ENCODE peak calls at places on chromosomes 12 and 14, in ten cellular contexts. Y is A549, P is OCI-LY7, I is mammary epithelial cell, D is NB4, B is fibroblast of lung, C is upper lobe of right lung, F is progenitor cell of endocrine pancreas, Q is lower lobe of right lung, L is HCT116. H is an unnamed sample.

GRCh38 chr14:87432698-87433097 is 560.3 kb downstream of the GALC start:
- DNase-seq in Q (no peak), C (no peak), Y (no peak), F (no peak), P (no peak), B (no peak), I (no peak), L (no peak), D (no peak), H (no peak)

GRCh38 chr12:10722905-10723866 is at the start of gene YBX3:
- DNase-seq in P (peak), Y (peak), L (peak), D (peak), C (peak), B (peak), I (peak), Q (peak), F (peak), H (peak)

GRCh38 chr12:87796961-87797516 is 232.2 kb downstream of the C12orf50 start:
- DNase-seq in I (no peak), F (no peak), P (no peak), D (no peak), C (no peak), B (no peak), L (no peak), Q (no peak), Y (no peak), H (no peak)

GRCh38 chr12:51749201-51749985 is 99.1 kb downstream of the FIGNL2 start:
- DNase-seq in I (no peak), Q (no peak), D (no peak), F (no peak), L (no peak), B (no peak), P (no peak), Y (no peak), C (no peak), H (no peak)

GRCh38 chr14:98599082-98599481 is 672.9 kb downstream of the BCL11B start:
- DNase-seq in I (no peak), Q (no peak), P (no peak), F (no peak), B (no peak), Y (no peak), D (no peak), C (no peak), L (no peak), H (no peak)

GRCh38 chr14:85534914-85535313 is 5.0 kb downstream of the FLRT2 start:
- DNase-seq in F (no peak), P (no peak), Q (no peak), C (no peak), B (peak), D (no peak), I (peak), L (no peak), Y (no peak), H (no peak)

GRCh38 chr14:101583006-101583708 is 21.9 kb downstream of the DIO3 start:
- DNase-seq in Q (no peak), F (no peak), Y (no peak), I (no peak), L (no peak), P (no peak), C (peak), D (no peak), B (no peak), H (no peak)

GRCh38 chr12:94710933-94711332 is 60.6 kb upstream of the TMCC3 start:
- DNase-seq in B (peak), I (peak), L (peak), D (peak), F (no peak), Q (no peak), C (no peak), Y (peak), P (peak), H (no peak)

GRCh38 chr12:52522346-52523011 is 2.3 kb upstream of the KRT5 start:
- DNase-seq in B (no peak), L (peak), I (peak), Q (no peak), C (no peak), Y (no peak), F (peak), D (no peak), P (no peak), H (peak)

GRCh38 chr12:70983692-70984091 is 63.2 kb upstream of the PTPRR start:
- DNase-seq in C (no peak), Q (no peak), L (no peak), D (no peak), Y (no peak), F (no peak), B (no peak), I (no peak), P (no peak), H (no peak)

GRCh38 chr12:116294464-116295002 is 17.0 kb upstream of the MED13L start:
- DNase-seq in C (no peak), Y (no peak), I (no peak), P (no peak), F (no peak), Q (no peak), D (no peak), B (no peak), L (no peak), H (no peak)

DNA sequence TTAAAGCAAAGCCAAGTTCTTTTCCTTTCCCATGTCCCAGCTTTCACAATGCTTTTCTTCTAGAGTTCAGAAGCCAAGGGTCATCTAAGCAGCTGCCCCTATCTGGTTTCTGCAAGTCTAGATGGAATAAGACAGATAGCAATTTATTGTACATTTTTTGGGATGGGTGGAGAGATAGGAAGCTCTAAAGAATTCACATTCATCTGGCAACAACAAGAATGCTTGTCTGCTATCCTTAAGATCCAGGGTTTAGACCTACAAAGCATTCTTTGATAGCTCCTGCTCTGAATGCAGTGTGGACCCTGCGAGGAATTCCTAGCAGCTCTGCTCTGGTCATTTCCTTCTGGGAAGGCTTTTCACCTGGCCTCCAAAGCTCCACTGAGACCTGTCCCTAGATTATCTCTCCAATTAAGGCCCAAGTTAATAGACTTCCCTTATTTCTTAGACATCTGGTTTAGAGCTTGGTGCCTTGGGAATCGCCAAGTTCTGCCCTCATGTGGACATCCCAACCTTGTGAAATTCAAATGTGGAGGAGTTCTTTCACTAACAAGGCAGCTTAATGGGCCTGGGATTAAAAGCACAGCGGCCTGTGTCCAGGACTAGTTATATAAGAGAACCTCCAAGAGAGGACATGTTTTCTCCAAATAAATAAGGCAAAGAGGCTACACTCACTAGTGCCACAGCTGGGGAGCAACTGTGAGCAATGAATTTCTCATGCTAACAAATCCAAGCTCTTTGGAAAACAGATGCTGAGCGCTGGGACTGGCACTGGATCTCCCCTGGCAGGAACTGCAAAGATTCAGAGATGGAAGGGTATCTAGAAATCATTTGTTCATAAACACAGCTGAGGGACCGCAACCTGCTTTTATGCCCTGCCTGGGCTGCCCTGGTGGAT is 384.5 kb upstream of the DDHD1 start:
- DNase-seq in F (no peak), L (no peak), P (no peak), B (peak), Y (no peak), C (no peak), Q (no peak), D (no peak), I (no peak), H (no peak)
- TF ChIP-seq CTCF in F (no peak), L (no peak), P (no peak), B (peak), Y (no peak), C (no peak), Q (no peak), D (no peak), I (no peak), H (no peak)

DNA sequence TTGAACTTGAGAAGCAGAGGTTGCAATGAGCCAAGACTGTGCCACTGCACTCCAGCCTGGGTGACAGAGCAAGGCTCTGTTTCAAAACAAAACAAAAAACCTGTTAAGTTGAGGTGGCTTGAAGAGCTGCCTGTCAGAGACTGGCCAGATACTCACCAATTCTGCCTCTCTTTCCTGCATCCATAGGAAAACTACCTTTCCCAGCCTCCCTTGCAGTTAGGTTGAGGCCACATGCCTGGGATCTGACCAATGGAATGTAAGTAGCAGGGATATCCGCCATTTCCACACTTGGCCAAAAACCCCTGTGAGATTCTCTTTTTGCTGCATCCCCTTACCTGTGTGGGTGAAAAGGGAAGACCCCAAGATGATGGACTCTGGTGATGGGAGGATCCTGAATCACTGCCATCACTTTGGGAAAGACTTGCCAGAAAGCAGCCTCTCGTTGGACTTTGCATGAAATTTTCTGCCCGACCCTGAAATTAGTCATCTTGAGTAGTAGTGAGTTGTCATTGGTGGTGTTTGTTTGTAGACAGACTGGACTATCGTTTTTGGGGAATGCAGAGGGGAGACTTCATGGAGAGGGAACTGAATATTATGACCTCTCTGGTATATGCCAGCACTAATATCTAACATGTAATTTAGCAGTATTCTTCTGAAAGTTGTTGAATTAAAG is 14.0 kb downstream of the GPR68 start:
- DNase-seq in I (no peak), L (no peak), P (no peak), Q (no peak), C (no peak), D (peak), B (peak), Y (no peak), F (no peak), H (no peak)
- TF ChIP-seq CTCF in I (no peak), L (no peak), P (no peak), Q (no peak), C (no peak), D (no peak), B (no peak), Y (no peak), F (no peak), H (no peak)

DNA sequence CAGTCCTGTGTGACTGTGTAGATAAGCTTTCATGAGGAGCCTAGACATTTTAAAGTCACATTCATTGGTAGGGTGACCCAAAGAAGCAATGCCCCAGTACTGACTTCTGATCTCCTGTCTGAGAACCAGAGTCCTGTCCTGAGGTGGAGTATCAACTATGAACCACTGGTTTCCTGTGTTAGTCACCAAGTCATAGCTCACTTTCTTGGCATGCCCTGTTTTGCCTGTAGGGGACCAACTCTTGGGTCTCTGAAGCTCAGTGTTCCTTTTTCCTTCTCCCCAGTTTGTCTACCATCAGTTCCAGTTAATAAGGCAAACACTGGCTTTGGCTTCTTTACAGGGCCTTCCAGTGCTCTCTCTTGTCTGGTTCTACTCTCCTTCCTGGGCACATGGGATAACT is 97.4 kb downstream of the C12orf75 start:
- DNase-seq in D (peak), P (no peak), Y (no peak), I (peak), L (no peak), F (no peak), C (no peak), Q (no peak), B (no peak), H (peak)
- TF ChIP-seq CTCF in D (no peak), P (peak), Y (no peak), I (peak), L (no peak), F (no peak), C (no peak), Q (no peak), B (no peak), H (no peak)

GRCh38 chr12:93441111-93441616 is 583 bp downstream of the UBE2N start:
- DNase-seq in L (no peak), C (peak), P (peak), B (no peak), Y (peak), Q (peak), F (no peak), I (no peak), D (peak), H (peak)
- TF ChIP-seq CTCF in L (no peak), C (no peak), P (no peak), B (no peak), Y (no peak), Q (no peak), F (no peak), I (no peak), D (no peak), H (no peak)

DNA sequence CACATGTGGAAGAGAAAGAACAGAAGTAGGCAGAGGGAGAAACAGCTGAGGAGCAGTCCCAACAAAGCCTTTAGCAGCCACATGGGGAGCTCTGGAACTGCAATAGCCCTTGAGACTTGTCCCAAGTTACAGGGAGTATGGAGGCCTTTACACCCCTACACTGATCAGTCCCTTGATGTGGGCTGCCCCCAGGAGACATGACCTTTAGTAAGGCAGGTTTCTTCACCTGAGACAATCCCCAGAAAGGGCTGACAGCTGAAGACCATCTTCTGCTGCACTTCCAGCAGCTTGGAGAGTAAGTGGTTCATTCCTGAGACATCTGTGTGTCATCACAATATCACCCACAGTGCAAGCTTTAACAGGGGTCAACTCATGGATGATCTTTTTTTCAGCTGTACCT is 8.6 kb upstream of the SNAPC1 start:
- DNase-seq in D (peak), P (peak), I (no peak), C (no peak), B (no peak), Y (no peak), L (no peak), Q (no peak), F (no peak), H (no peak)
- TF ChIP-seq CTCF in D (no peak), P (peak), I (peak), C (no peak), B (peak), Y (no peak), L (no peak), Q (no peak), F (no peak), H (peak)

H was measured in RWPE1.